ENCODE peak calls at places on chromosomes 12 and 14, in ten cellular contexts. B, Z, J, P, L, Q, X, V, S and N are unnamed samples.
A peak's percentile ranks its signal among the peaks of the same experiment; 100 is the strongest.

GRCh38 chr12:25686351-25686750 is 133.3 kb upstream of the LMNTD1 start:
- DNase-seq in B (no peak), Z (no peak), J (no peak), P (no peak), L (no peak), Q (no peak), X (no peak), V (no peak), S (no peak), N (no peak)

GRCh38 chr12:94134226-94134795 is 14.1 kb upstream of the PLXNC1 start:
- DNase-seq in B (no peak), Z (peak; percentile 78), J (peak; percentile 25), P (no peak), L (peak; percentile 76), Q (no peak), X (peak; percentile 38), V (peak; percentile 59), S (peak; percentile 25), N (peak; percentile 7)

GRCh38 chr12:94779520-94779919 is 129.2 kb upstream of the TMCC3 start:
- DNase-seq in B (no peak), Z (no peak), J (no peak), P (no peak), L (peak; percentile 62), Q (no peak), X (no peak), V (no peak), S (peak; percentile 98), N (peak; percentile 56)

GRCh38 chr12:126895946-126896520 is 1370.9 kb upstream of the TMEM132C start:
- DNase-seq in B (no peak), Z (no peak), J (no peak), P (no peak), L (no peak), Q (no peak), X (no peak), V (no peak), S (peak; percentile 2), N (no peak)

GRCh38 chr12:65754744-65755595 is 69.3 kb upstream of the HMGA2 start:
- DNase-seq in B (no peak), Z (no peak), J (no peak), P (no peak), L (no peak), Q (no peak), X (no peak), V (no peak), S (peak; percentile 4), N (no peak)

GRCh38 chr12:67788118-67788517 is 139.6 kb downstream of the DYRK2 start:
- DNase-seq in B (no peak), Z (no peak), J (no peak), P (no peak), L (no peak), Q (no peak), X (no peak), V (no peak), S (no peak), N (no peak)

GRCh38 chr12:132453361-132454133 is 36.4 kb upstream of the FBRSL1 start:
- DNase-seq in B (no peak), Z (no peak), J (no peak), P (no peak), L (peak; percentile 54), Q (no peak), X (no peak), V (peak; percentile 47), S (peak; percentile 60), N (peak; percentile 38)

GRCh38 chr14:49761839-49762551 is 6.0 kb upstream of the KLHDC2 start:
- DNase-seq in B (no peak), Z (no peak), J (no peak), P (no peak), L (no peak), Q (no peak), X (no peak), V (no peak), S (no peak), N (no peak)

GRCh38 chr14:80762829-80763228 is 178.7 kb downstream of the CEP128 start:
- DNase-seq in B (no peak), Z (no peak), J (no peak), P (no peak), L (no peak), Q (no peak), X (no peak), V (no peak), S (peak; percentile 33), N (no peak)

GRCh38 chr12:127809236-127809635 is 457.7 kb upstream of the TMEM132C start:
- DNase-seq in B (no peak), Z (peak; percentile 58), J (peak; percentile 32), P (no peak), L (no peak), Q (no peak), X (no peak), V (no peak), S (peak; percentile 91), N (peak; percentile 61)

GRCh38 chr12:92295523-92295922 is 149.9 kb upstream of the BTG1 start:
- DNase-seq in B (no peak), Z (peak; percentile 10), J (no peak), P (no peak), L (no peak), Q (no peak), X (no peak), V (no peak), S (peak; percentile 62), N (peak; percentile 17)

GRCh38 chr12:83016226-83016835 is 329.6 kb downstream of the TMTC2 start:
- DNase-seq in B (no peak), Z (peak; percentile 65), J (peak; percentile 71), P (no peak), L (peak; percentile 88), Q (peak; percentile 25), X (peak; percentile 80), V (no peak), S (peak; percentile 91), N (peak; percentile 76)

GRCh38 chr12:57853864-57854556 is 7.5 kb upstream of the CTDSP2 start:
- DNase-seq in B (no peak), Z (no peak), J (no peak), P (no peak), L (no peak), Q (no peak), X (no peak), V (no peak), S (no peak), N (no peak)

GRCh38 chr12:92561543-92561899 is 141.3 kb upstream of the PLEKHG7 start:
- DNase-seq in B (peak; percentile 66), Z (peak; percentile 46), J (no peak), P (no peak), L (peak; percentile 99), Q (no peak), X (no peak), V (no peak), S (peak; percentile 92), N (peak; percentile 80)

GRCh38 chr12:53980448-53981388 is 4.2 kb upstream of the HOXC10 start:
- DNase-seq in B (no peak), Z (no peak), J (no peak), P (no peak), L (no peak), Q (no peak), X (no peak), V (no peak), S (no peak), N (no peak)
- H3K4me3 ChIP-seq in B (no peak overlapping the region), Z (no peak overlapping the region), J (no peak overlapping the region), P (no peak overlapping the region), L (no peak overlapping the region), Q (no peak overlapping the region), X (no peak overlapping the region), V (no peak overlapping the region), S (no peak overlapping the region), N (peak overlapping the region; percentile 12)

GRCh38 chr12:124915249-124916236 is 1.1 kb upstream of the UBC start:
- DNase-seq in B (peak; percentile 70), Z (peak; percentile 71), J (no peak), P (no peak), L (peak; percentile 51), Q (peak; percentile 46), X (peak; percentile 67), V (peak; percentile 79), S (no peak), N (no peak)

GRCh38 chr12:124916370-124917134 is 2.1 kb upstream of the UBC start:
- DNase-seq in B (peak; percentile 68), Z (peak; percentile 88), J (peak; percentile 85), P (no peak), L (peak; percentile 95), Q (peak; percentile 89), X (peak; percentile 93), V (peak; percentile 52), S (peak; percentile 92), N (peak; percentile 77)

GRCh38 chr12:124910561-124911478 is 3.6 kb downstream of the UBC start:
- DNase-seq in B (no peak), Z (no peak), J (no peak), P (no peak), L (peak; percentile 33), Q (no peak), X (peak; percentile 50), V (peak; percentile 11), S (no peak), N (no peak)

GRCh38 chr12:124914392-124915248 is at the start of gene UBC:
- DNase-seq in B (peak; percentile 94), Z (peak; percentile 95), J (peak; percentile 75), P (peak; percentile 88), L (peak; percentile 97), Q (peak; percentile 92), X (peak; percentile 70), V (peak; percentile 95), S (peak; percentile 90), N (peak; percentile 86)

GRCh38 chr12:124913474-124914391 is 717 bp downstream of the UBC start:
- DNase-seq in B (peak; percentile 89), Z (peak; percentile 93), J (no peak), P (peak; percentile 80), L (peak; percentile 68), Q (peak; percentile 93), X (peak; percentile 64), V (peak; percentile 90), S (peak; percentile 57), N (no peak)
- TF ChIP-seq CTCF in B (peak; percentile 48), Z (peak; percentile 45), J (peak; percentile 53), P (peak; percentile 60), L (peak; percentile 50), Q (peak; percentile 61), X (peak; percentile 64), V (peak; percentile 53), S (peak; percentile 6), N (peak; percentile 61)

GRCh38 chr12:107748472-107748871 is 12.5 kb downstream of the PRDM4 start:
- DNase-seq in B (no peak), Z (no peak), J (peak; percentile 45), P (no peak), L (peak; percentile 66), Q (no peak), X (no peak), V (no peak), S (peak; percentile 73), N (peak; percentile 37)
- H3K4me3 ChIP-seq in B (no peak overlapping the region), Z (no peak overlapping the region), J (no peak overlapping the region), P (no peak overlapping the region), L (no peak overlapping the region), Q (no peak overlapping the region), X (no peak overlapping the region), V (no peak overlapping the region), S (peak overlapping the region; percentile 30), N (no peak overlapping the region)

DNA sequence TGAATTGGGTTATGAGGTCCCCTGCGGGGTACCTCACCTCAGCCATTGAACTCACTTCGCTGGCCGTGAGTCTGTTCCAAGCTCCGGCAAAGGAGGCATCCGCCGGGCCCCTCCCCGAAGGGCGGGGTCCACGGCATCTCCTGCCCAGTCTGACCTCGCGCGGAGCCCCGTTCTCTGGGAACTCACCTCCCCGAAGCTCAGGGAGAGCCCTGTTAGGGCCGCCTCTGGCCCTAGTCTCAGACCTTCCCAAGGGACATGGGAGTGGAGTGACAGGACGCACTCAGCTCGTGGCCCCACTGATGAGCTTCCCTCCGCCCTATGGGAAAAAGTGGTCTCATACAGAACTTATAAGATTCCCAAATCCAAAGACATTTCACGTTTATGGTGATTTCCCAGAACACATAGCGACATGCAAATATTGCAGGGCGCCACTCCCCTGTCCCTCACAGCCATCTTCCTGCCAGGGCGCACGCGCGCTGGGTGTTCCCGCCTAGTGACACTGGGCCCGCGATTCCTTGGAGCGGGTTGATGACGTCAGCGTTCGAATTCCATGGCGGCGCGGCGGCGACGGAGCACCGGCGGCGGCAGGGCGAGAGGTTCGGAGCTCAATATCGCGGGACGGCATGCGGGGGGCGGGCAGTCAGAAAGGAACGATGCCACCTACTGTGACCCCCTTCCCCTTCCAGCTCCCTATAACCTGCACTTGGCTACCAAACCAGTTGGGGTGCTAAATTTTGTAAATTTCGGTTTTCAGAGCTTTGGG is at the start of gene PARP2:
- DNase-seq in B (peak; percentile 97), Z (peak; percentile 99), J (peak; percentile 99), P (peak; percentile 96), L (peak; percentile 100), Q (peak; percentile 95), X (peak; percentile 97), V (peak; percentile 99), S (peak; percentile 99), N (peak; percentile 99)
- TF ChIP-seq CTCF in B (no peak), Z (no peak), J (no peak), P (no peak), L (no peak), Q (no peak), X (no peak), V (no peak), S (no peak), N (no peak)